ENCODE peak calls at places on chromosomes 11 and 22, in five cellular contexts. C is NCI-H345; Z is CD4-positive, alpha-beta memory T cell; X is activated T-helper 1 cell treated with anti-CD3 and anti-CD28 coated beads, Interleukin-12 subunit alpha, Interleukin-12 subunit beta, Interleukin-2, Interleukin-4 antibody, amounts not matched to agents 30 ng/mL and 10 ng/mL and 1 ng/mL, durations not matched to agents 14 hours and 24 hours and 36 hours; Y is dorsolateral prefrontal cortex. P is an unnamed sample.
A peak's percentile ranks its signal among the peaks of the same experiment; 100 is the strongest.

GRCh38 chr11:5197538-5197937 is 2.9 kb downstream of the OR51V1 start:
- DNase-seq in Z (no peak), X (no peak), Y (no peak), C (no peak), P (no peak)

GRCh38 chr22:39868741-39869140 is 24.8 kb downstream of the ENTHD1 start:
- DNase-seq in C (no peak), X (no peak), Y (no peak), Z (no peak), P (no peak)

GRCh38 chr11:5808500-5809121 is at the start of gene OR52N2:
- DNase-seq in Z (peak; percentile 66), X (peak; percentile 56), C (peak; percentile 78), Y (peak; percentile 76), P (peak; percentile 23)

GRCh38 chr11:73463359-73463758 is 87.2 kb downstream of the RELT start:
- DNase-seq in Z (no peak), X (no peak), C (no peak), Y (no peak), P (no peak)

GRCh38 chr11:26578998-26579635 is 7.1 kb upstream of the MUC15 start:
- DNase-seq in Y (no peak), C (no peak), Z (no peak), X (no peak), P (no peak)

GRCh38 chr11:75583710-75584658 is 21.9 kb downstream of the SERPINH1 start:
- DNase-seq in Y (peak; percentile 67), Z (no peak), X (no peak), C (peak; percentile 42), P (peak; percentile 47)

GRCh38 chr22:18974477-18975180 is 38.5 kb upstream of the PRODH start:
- DNase-seq in X (no peak), Z (no peak), C (no peak), Y (no peak), P (no peak)

GRCh38 chr11:11816511-11817319 is 25.1 kb upstream of the USP47 start:
- DNase-seq in Z (no peak), C (no peak), X (no peak), Y (no peak), P (no peak)

GRCh38 chr22:31279327-31279669 is 13.0 kb downstream of the PIK3IP1 start:
- DNase-seq in X (no peak), C (no peak), Y (no peak), Z (no peak), P (no peak)

GRCh38 chr11:34242037-34242625 is 115.7 kb downstream of the ABTB2 start:
- DNase-seq in C (no peak), Z (no peak), Y (no peak), X (no peak), P (no peak)

GRCh38 chr22:47835726-47836125 is 1073.3 kb downstream of the TBC1D22A start:
- DNase-seq in X (no peak), Z (no peak), C (no peak), Y (no peak), P (no peak)

GRCh38 chr11:44241851-44242250 is 68.1 kb downstream of the ALX4 start:
- DNase-seq in Y (no peak), C (no peak), Z (no peak), X (no peak), P (no peak)